ENCODE peak calls at places on chromosome 2, in eight cellular contexts. F, H, V, T, N, Z, X and U are unnamed samples.

GRCh38 chr2:237629739-237630138 is 2.4 kb downstream of the LRRFIP1 start:
- DNase-seq in F (no peak), H (no peak), V (no peak), T (no peak), N (peak), Z (no peak), X (no peak), U (no peak)

GRCh38 chr2:30708491-30709290 is 98.6 kb downstream of the CAPN13 start:
- DNase-seq in F (no peak), H (no peak), V (peak), T (no peak), N (no peak), Z (no peak), X (no peak), U (no peak)

GRCh38 chr2:124267821-124268220 is 242.7 kb downstream of the CNTNAP5 start:
- DNase-seq in F (no peak), H (no peak), V (peak), T (no peak), N (no peak), Z (peak), X (no peak), U (no peak)

GRCh38 chr2:52264488-52264887 is 1232.6 kb upstream of the NRXN1 start:
- DNase-seq in F (no peak), H (no peak), V (no peak), T (no peak), N (no peak), Z (peak), X (no peak), U (peak)

GRCh38 chr2:173427887-173428683 is 73.4 kb downstream of the CDCA7 start:
- DNase-seq in F (no peak), H (peak), V (peak), T (no peak), N (peak), Z (no peak), X (no peak), U (no peak)

GRCh38 chr2:27721335-27721734 is 50.2 kb upstream of the MRPL33 start:
- DNase-seq in F (peak), H (peak), V (no peak), T (no peak), N (no peak), Z (peak), X (no peak), U (no peak)

GRCh38 chr2:72527424-72527823 is 298.4 kb downstream of the EXOC6B start:
- DNase-seq in F (no peak), H (no peak), V (peak), T (no peak), N (no peak), Z (no peak), X (no peak), U (no peak)

GRCh38 chr2:7430869-7431641 is 513.8 kb downstream of the RNF144A start:
- DNase-seq in F (no peak), H (no peak), V (no peak), T (peak), N (peak), Z (peak), X (no peak), U (peak)

GRCh38 chr2:45178854-45179253 is 169.6 kb upstream of the SIX2 start:
- DNase-seq in F (no peak), H (no peak), V (peak), T (no peak), N (no peak), Z (no peak), X (no peak), U (no peak)

GRCh38 chr2:156445311-156446218 is 9.4 kb downstream of the GPD2 start:
- DNase-seq in F (no peak), H (no peak), V (peak), T (no peak), N (peak), Z (peak), X (no peak), U (no peak)

GRCh38 chr2:217816396-217816869 is 186.4 kb downstream of the TNS1 start:
- DNase-seq in F (no peak), H (no peak), V (peak), T (no peak), N (no peak), Z (peak), X (no peak), U (no peak)

GRCh38 chr2:159202568-159203071 is 83.9 kb downstream of the WDSUB1 start:
- DNase-seq in F (no peak), H (no peak), V (peak), T (no peak), N (peak), Z (peak), X (no peak), U (no peak)

GRCh38 chr2:101267671-101268656 is 15.3 kb downstream of the CNOT11 start:
- DNase-seq in F (no peak), H (no peak), V (no peak), T (no peak), N (no peak), Z (no peak), X (peak), U (no peak)

GRCh38 chr2:54015809-54016703 is 45.3 kb upstream of the PSME4 start:
- DNase-seq in F (no peak), H (no peak), V (peak), T (no peak), N (peak), Z (no peak), X (no peak), U (no peak)

GRCh38 chr2:229740279-229740678 is 25.9 kb upstream of the DNER start:
- DNase-seq in F (no peak), H (no peak), V (no peak), T (no peak), N (no peak), Z (no peak), X (no peak), U (no peak)

GRCh38 chr2:99481941-99482340 is 7.9 kb downstream of the REV1 start:
- DNase-seq in F (no peak), H (no peak), V (peak), T (no peak), N (peak), Z (peak), X (no peak), U (no peak)

GRCh38 chr2:240933048-240933965 is 27.2 kb downstream of the CROCC2 start:
- DNase-seq in F (no peak), H (no peak), V (no peak), T (no peak), N (no peak), Z (no peak), X (no peak), U (no peak)

GRCh38 chr2:121707920-121708361 is 28.7 kb downstream of the NIFK start:
- DNase-seq in F (no peak), H (peak), V (no peak), T (no peak), N (peak), Z (peak), X (no peak), U (no peak)

GRCh38 chr2:124693156-124693555 is 668.1 kb downstream of the CNTNAP5 start:
- DNase-seq in F (no peak), H (no peak), V (no peak), T (no peak), N (no peak), Z (no peak), X (no peak), U (no peak)

GRCh38 chr2:205864511-205864910 is 182.2 kb downstream of the NRP2 start:
- DNase-seq in F (no peak), H (no peak), V (no peak), T (no peak), N (no peak), Z (no peak), X (no peak), U (no peak)

GRCh38 chr2:197777823-197778407 is 7.2 kb downstream of the BOLL start:
- DNase-seq in F (peak), H (no peak), V (peak), T (peak), N (peak), Z (peak), X (peak), U (no peak)

GRCh38 chr2:69561041-69561550 is 82.4 kb downstream of the AAK1 start:
- DNase-seq in F (no peak), H (no peak), V (no peak), T (no peak), N (no peak), Z (no peak), X (no peak), U (no peak)

GRCh38 chr2:163735692-163736432 is at the start of gene FIGN:
- DNase-seq in F (no peak), H (peak), V (peak), T (peak), N (peak), Z (peak), X (no peak), U (peak)

GRCh38 chr2:105866439-105867170 is 121.9 kb downstream of the NCK2 start:
- DNase-seq in F (no peak), H (no peak), V (peak), T (no peak), N (peak), Z (no peak), X (no peak), U (peak)

GRCh38 chr2:58481670-58482069 is 240.5 kb upstream of the FANCL start:
- DNase-seq in F (no peak), H (no peak), V (no peak), T (no peak), N (no peak), Z (no peak), X (no peak), U (no peak)

GRCh38 chr2:42903821-42904575 is 111.6 kb upstream of the HAAO start:
- DNase-seq in F (no peak), H (no peak), V (no peak), T (no peak), N (no peak), Z (peak), X (no peak), U (no peak)

GRCh38 chr2:20930928-20931327 is 108.0 kb upstream of the LDAH start:
- DNase-seq in F (no peak), H (no peak), V (no peak), T (no peak), N (peak), Z (no peak), X (no peak), U (no peak)

GRCh38 chr2:29114841-29115609 is at the start of gene CLIP4:
- DNase-seq in F (no peak), H (peak), V (peak), T (no peak), N (peak), Z (no peak), X (no peak), U (peak)

GRCh38 chr2:125553768-125554167 is 1102.2 kb upstream of the GYPC start:
- DNase-seq in F (no peak), H (no peak), V (no peak), T (no peak), N (no peak), Z (peak), X (no peak), U (peak)

GRCh38 chr2:195601361-195601760 is 55.7 kb upstream of the SLC39A10 start:
- DNase-seq in F (no peak), H (no peak), V (no peak), T (no peak), N (no peak), Z (no peak), X (no peak), U (no peak)

GRCh38 chr2:44137048-44137447 is 31.6 kb upstream of the PPM1B start:
- DNase-seq in F (no peak), H (no peak), V (no peak), T (no peak), N (no peak), Z (no peak), X (no peak), U (no peak)

GRCh38 chr2:207317358-207317984 is 151.7 kb upstream of the KLF7 start:
- DNase-seq in F (peak), H (no peak), V (peak), T (no peak), N (peak), Z (no peak), X (no peak), U (no peak)

GRCh38 chr2:237295889-237296480 is 118.0 kb downstream of the COL6A3 start:
- DNase-seq in F (no peak), H (no peak), V (no peak), T (no peak), N (no peak), Z (no peak), X (no peak), U (no peak)

GRCh38 chr2:203533696-203534471 is 1.2 kb downstream of the RAPH1 start:
- DNase-seq in F (no peak), H (no peak), V (peak), T (peak), N (peak), Z (peak), X (no peak), U (peak)

GRCh38 chr2:72533767-72534166 is 292.1 kb downstream of the EXOC6B start:
- DNase-seq in F (peak), H (no peak), V (peak), T (no peak), N (peak), Z (no peak), X (no peak), U (no peak)

GRCh38 chr2:105769504-105769903 is 24.8 kb downstream of the NCK2 start:
- DNase-seq in F (no peak), H (no peak), V (no peak), T (no peak), N (no peak), Z (peak), X (no peak), U (peak)

GRCh38 chr2:170170281-170171035 is 7.5 kb upstream of the MYO3B start:
- DNase-seq in F (no peak), H (no peak), V (no peak), T (no peak), N (no peak), Z (no peak), X (no peak), U (no peak)

GRCh38 chr2:97688062-97688827 is 18.7 kb downstream of the C2orf92 start:
- DNase-seq in F (no peak), H (no peak), V (no peak), T (no peak), N (peak), Z (no peak), X (peak), U (no peak)

DNA sequence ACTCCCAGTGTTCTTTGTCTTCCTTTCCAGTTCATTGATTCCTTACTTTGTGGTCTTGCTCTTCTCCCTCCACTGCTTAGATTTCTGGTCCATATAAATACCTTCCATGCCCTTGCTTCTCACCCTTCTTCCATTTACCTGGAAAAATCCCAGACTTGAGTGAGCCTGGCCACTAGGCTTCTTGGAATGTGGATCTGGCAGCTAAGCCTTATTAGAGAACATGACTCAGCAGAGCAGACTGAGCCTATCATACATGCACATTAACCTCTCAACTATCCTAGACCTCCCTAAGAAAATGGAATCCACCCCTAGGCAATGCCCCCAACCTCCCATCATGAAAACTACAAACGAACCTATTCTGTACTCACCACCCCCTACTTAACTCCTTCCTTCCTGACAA is 127.7 kb downstream of the RHBDD1 start:
- DNase-seq in F (peak), H (no peak), V (peak), T (no peak), N (peak), Z (peak), X (no peak), U (peak)
- H3K4me2 ChIP-seq in F (peak), H (no peak), V (no peak), T (no peak), N (no peak), Z (no peak), X (no peak), U (no peak)

DNA sequence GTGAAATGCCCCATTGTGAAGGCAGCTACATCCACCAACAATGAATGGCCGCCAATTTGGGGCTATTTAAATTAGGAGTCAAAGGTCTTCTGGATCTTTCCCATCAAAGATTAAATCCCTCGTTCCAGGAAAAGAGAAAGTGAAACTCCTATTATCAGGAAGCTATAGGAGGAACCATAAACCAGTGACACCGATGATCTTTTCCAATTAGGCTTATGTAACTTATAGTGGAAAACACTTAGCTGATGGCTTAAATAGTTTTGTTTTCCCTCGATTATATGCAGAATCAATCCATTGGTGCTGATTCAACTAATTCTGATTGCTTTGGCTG is 389.3 kb downstream of the SOX11 start:
- DNase-seq in F (no peak), H (no peak), V (no peak), T (peak), N (no peak), Z (no peak), X (no peak), U (peak)
- H3K4me2 ChIP-seq in F (no peak), H (peak), V (no peak), T (no peak), N (no peak), Z (no peak), X (no peak), U (peak)

GRCh38 chr2:214876815-214877214 is 67.3 kb upstream of the BARD1 start:
- DNase-seq in F (no peak), H (no peak), V (no peak), T (no peak), N (no peak), Z (no peak), X (no peak), U (no peak)

GRCh38 chr2:214881647-214882205 is 72.2 kb upstream of the BARD1 start:
- DNase-seq in F (no peak), H (no peak), V (peak), T (no peak), N (no peak), Z (no peak), X (peak), U (no peak)
- H3K4me2 ChIP-seq in F (no peak), H (no peak), V (no peak), T (no peak), N (no peak), Z (no peak), X (no peak), U (no peak)

DNA sequence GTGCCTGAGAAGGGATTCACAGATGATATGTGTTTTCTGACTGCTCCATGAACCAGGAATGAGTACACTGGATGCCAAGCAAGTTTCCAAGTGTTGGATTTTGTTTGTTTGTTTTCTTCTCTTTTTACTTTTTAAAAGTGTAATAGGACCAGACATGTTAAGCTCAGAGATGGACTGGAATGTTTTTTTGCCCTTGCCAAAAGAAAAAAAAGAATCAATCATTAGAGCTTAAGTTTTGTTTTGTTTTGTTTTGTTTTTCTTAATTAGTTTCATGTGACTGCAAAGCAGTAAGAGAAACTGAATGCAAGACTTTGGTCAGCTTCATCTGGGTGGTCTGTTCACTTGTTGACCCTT is 42.5 kb upstream of the SLC1A4 start:
- DNase-seq in F (no peak), H (no peak), V (no peak), T (no peak), N (no peak), Z (no peak), X (no peak), U (no peak)
- H3K4me2 ChIP-seq in F (no peak), H (no peak), V (no peak), T (no peak), N (no peak), Z (no peak), X (peak), U (no peak)

DNA sequence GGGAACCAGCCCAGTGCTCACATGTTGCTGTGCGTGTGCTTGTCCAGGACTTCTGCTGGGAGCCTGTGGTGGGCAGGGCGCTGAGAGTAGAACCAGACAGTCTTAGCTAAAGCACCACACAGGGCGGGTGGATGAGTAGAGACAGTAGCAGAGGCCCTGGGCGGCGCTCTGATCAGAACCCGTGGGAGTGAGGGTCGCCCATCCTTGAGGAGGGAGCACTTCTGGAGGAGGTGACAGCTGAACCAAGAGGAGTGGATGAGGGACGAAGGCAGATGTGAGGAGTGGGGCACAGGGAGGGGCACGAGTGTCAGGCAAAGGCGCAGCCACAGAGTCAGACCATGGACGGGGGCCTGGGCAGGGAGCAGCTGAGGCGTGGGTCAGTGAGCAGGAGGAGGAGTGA is 79.4 kb downstream of the TPO start:
- DNase-seq in F (no peak), H (no peak), V (no peak), T (no peak), N (no peak), Z (no peak), X (no peak), U (no peak)
- H3K4me2 ChIP-seq in F (no peak), H (no peak), V (no peak), T (no peak), N (no peak), Z (no peak), X (no peak), U (no peak)

GRCh38 chr2:10072656-10073480 is 7.3 kb downstream of the CYS1 start:
- DNase-seq in F (peak), H (peak), V (peak), T (peak), N (peak), Z (peak), X (no peak), U (peak)
- H3K4me2 ChIP-seq in F (peak), H (peak), V (no peak), T (peak), N (no peak), Z (no peak), X (peak), U (peak)